ENCODE peak calls at places on chromosomes 5 and 9, in eight cellular contexts. One of them, this sample, is unnamed.

GRCh38 chr9:92151691-92152393 is 36.6 kb upstream of the SPTLC1 start:
- DNase-seq in fibroblast of mammary gland: peak
- DNase-seq in lung: peak
- DNase-seq in adrenal gland: peak
- DNase-seq in foreskin fibroblast: peak
- DNase-seq in testis: peak
- DNase-seq in psoas muscle: no peak
- DNase-seq in lower leg skin: no peak
- DNase-seq in this sample: peak

GRCh38 chr9:128546504-128546903 is 5.9 kb upstream of the SPTAN1 start:
- DNase-seq in fibroblast of mammary gland: no peak
- DNase-seq in lung: no peak
- DNase-seq in adrenal gland: no peak
- DNase-seq in foreskin fibroblast: no peak
- DNase-seq in testis: no peak
- DNase-seq in psoas muscle: no peak
- DNase-seq in lower leg skin: no peak
- DNase-seq in this sample: no peak

GRCh38 chr9:135103931-135104639 is 16.6 kb downstream of the OLFM1 start:
- DNase-seq in fibroblast of mammary gland: no peak
- DNase-seq in lung: no peak
- DNase-seq in adrenal gland: no peak
- DNase-seq in foreskin fibroblast: no peak
- DNase-seq in testis: no peak
- DNase-seq in psoas muscle: no peak
- DNase-seq in lower leg skin: no peak
- DNase-seq in this sample: no peak

GRCh38 chr5:11912-12311 is 80.1 kb upstream of the PLEKHG4B start:
- DNase-seq in fibroblast of mammary gland: peak
- DNase-seq in lung: no peak
- DNase-seq in adrenal gland: peak
- DNase-seq in foreskin fibroblast: no peak
- DNase-seq in testis: no peak
- DNase-seq in psoas muscle: no peak
- DNase-seq in lower leg skin: no peak
- DNase-seq in this sample: no peak

GRCh38 chr9:79193001-79193400 is 378.8 kb upstream of the TLE4 start:
- DNase-seq in fibroblast of mammary gland: peak
- DNase-seq in lung: no peak
- DNase-seq in adrenal gland: no peak
- DNase-seq in foreskin fibroblast: peak
- DNase-seq in testis: no peak
- DNase-seq in psoas muscle: no peak
- DNase-seq in lower leg skin: no peak
- DNase-seq in this sample: no peak

GRCh38 chr5:159094745-159095144 is 5.0 kb downstream of the EBF1 start:
- DNase-seq in fibroblast of mammary gland: peak
- DNase-seq in lung: no peak
- DNase-seq in adrenal gland: peak
- DNase-seq in foreskin fibroblast: no peak
- DNase-seq in testis: peak
- DNase-seq in psoas muscle: peak
- DNase-seq in lower leg skin: peak
- DNase-seq in this sample: no peak

GRCh38 chr9:133683494-133684460 is 47.6 kb downstream of the DBH start:
- DNase-seq in fibroblast of mammary gland: peak
- DNase-seq in lung: no peak
- DNase-seq in adrenal gland: no peak
- DNase-seq in foreskin fibroblast: no peak
- DNase-seq in testis: peak
- DNase-seq in psoas muscle: peak
- DNase-seq in lower leg skin: no peak
- DNase-seq in this sample: no peak

GRCh38 chr9:88978034-88978433 is 13.2 kb upstream of the S1PR3 start:
- DNase-seq in fibroblast of mammary gland: no peak
- DNase-seq in lung: no peak
- DNase-seq in adrenal gland: peak
- DNase-seq in foreskin fibroblast: no peak
- DNase-seq in testis: no peak
- DNase-seq in psoas muscle: no peak
- DNase-seq in lower leg skin: peak
- DNase-seq in this sample: peak

GRCh38 chr5:146130440-146131045 is 25.2 kb upstream of the PLAC8L1 start:
- DNase-seq in fibroblast of mammary gland: peak
- DNase-seq in lung: no peak
- DNase-seq in adrenal gland: no peak
- DNase-seq in foreskin fibroblast: peak
- DNase-seq in testis: no peak
- DNase-seq in psoas muscle: no peak
- DNase-seq in lower leg skin: no peak
- DNase-seq in this sample: no peak

GRCh38 chr5:142637871-142638270 is 48.0 kb downstream of the FGF1 start:
- DNase-seq in fibroblast of mammary gland: no peak
- DNase-seq in lung: no peak
- DNase-seq in adrenal gland: no peak
- DNase-seq in foreskin fibroblast: no peak
- DNase-seq in testis: no peak
- DNase-seq in psoas muscle: no peak
- DNase-seq in lower leg skin: no peak
- DNase-seq in this sample: no peak

GRCh38 chr9:99015448-99015847 is 71.7 kb downstream of the COL15A1 start:
- DNase-seq in fibroblast of mammary gland: no peak
- DNase-seq in lung: no peak
- DNase-seq in adrenal gland: no peak
- DNase-seq in foreskin fibroblast: no peak
- DNase-seq in testis: no peak
- DNase-seq in psoas muscle: no peak
- DNase-seq in lower leg skin: no peak
- DNase-seq in this sample: no peak

GRCh38 chr9:2109066-2109650 is 94.0 kb downstream of the SMARCA2 start:
- DNase-seq in fibroblast of mammary gland: peak
- DNase-seq in lung: no peak
- DNase-seq in adrenal gland: no peak
- DNase-seq in foreskin fibroblast: peak
- DNase-seq in testis: no peak
- DNase-seq in psoas muscle: no peak
- DNase-seq in lower leg skin: no peak
- DNase-seq in this sample: no peak

GRCh38 chr9:88090151-88090581 is 48.1 kb downstream of the SPATA31C2 start:
- DNase-seq in fibroblast of mammary gland: peak
- DNase-seq in lung: no peak
- DNase-seq in adrenal gland: peak
- DNase-seq in foreskin fibroblast: no peak
- DNase-seq in testis: peak
- DNase-seq in psoas muscle: no peak
- DNase-seq in lower leg skin: no peak
- DNase-seq in this sample: no peak

GRCh38 chr9:33165263-33166151 is 1.6 kb downstream of the B4GALT1 start:
- DNase-seq in fibroblast of mammary gland: peak
- DNase-seq in lung: peak
- DNase-seq in adrenal gland: peak
- DNase-seq in foreskin fibroblast: peak
- DNase-seq in testis: peak
- DNase-seq in psoas muscle: no peak
- DNase-seq in lower leg skin: peak
- DNase-seq in this sample: peak

DNA sequence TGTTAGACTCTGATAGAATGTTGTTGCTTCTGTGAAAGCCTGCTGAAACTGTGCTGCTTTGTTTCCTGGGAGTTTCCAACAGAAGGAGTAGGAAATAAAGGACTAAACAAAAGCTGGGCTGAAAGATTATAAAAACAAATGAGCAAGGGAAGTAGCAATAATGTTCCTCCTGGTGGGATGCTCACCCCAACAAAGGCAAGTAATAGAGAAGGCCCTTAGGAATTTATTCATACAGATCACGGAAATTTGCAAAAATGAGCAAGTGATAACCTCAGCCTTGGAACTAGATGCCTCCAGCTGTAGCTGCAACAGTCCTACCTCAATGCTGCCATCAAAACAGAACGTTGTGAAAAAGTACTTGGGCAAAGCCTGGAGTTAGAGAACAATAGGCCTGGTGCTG is 1248.0 kb upstream of the C9orf72 start:
- DNase-seq in fibroblast of mammary gland: no peak
- DNase-seq in lung: no peak
- DNase-seq in adrenal gland: no peak
- DNase-seq in foreskin fibroblast: no peak
- DNase-seq in testis: no peak
- DNase-seq in psoas muscle: no peak
- DNase-seq in lower leg skin: no peak
- DNase-seq in this sample: no peak
- TF ChIP-seq CTCF in fibroblast of mammary gland: no peak
- TF ChIP-seq CTCF in lung: no peak
- TF ChIP-seq CTCF in adrenal gland: no peak
- TF ChIP-seq CTCF in foreskin fibroblast: no peak
- TF ChIP-seq CTCF in testis: no peak
- TF ChIP-seq CTCF in psoas muscle: no peak
- TF ChIP-seq CTCF in lower leg skin: no peak
- TF ChIP-seq CTCF in this sample: no peak

GRCh38 chr5:155732587-155733376 is 594.2 kb upstream of the SGCD start:
- DNase-seq in fibroblast of mammary gland: no peak
- DNase-seq in lung: no peak
- DNase-seq in adrenal gland: no peak
- DNase-seq in foreskin fibroblast: no peak
- DNase-seq in testis: no peak
- DNase-seq in psoas muscle: no peak
- DNase-seq in lower leg skin: no peak
- DNase-seq in this sample: no peak
- H3K4me3 ChIP-seq in fibroblast of mammary gland: no peak
- H3K4me3 ChIP-seq in lung: no peak
- H3K4me3 ChIP-seq in adrenal gland: no peak
- H3K4me3 ChIP-seq in foreskin fibroblast: no peak
- H3K4me3 ChIP-seq in testis: no peak
- H3K4me3 ChIP-seq in psoas muscle: peak
- H3K4me3 ChIP-seq in lower leg skin: no peak
- H3K4me3 ChIP-seq in this sample: no peak

DNA sequence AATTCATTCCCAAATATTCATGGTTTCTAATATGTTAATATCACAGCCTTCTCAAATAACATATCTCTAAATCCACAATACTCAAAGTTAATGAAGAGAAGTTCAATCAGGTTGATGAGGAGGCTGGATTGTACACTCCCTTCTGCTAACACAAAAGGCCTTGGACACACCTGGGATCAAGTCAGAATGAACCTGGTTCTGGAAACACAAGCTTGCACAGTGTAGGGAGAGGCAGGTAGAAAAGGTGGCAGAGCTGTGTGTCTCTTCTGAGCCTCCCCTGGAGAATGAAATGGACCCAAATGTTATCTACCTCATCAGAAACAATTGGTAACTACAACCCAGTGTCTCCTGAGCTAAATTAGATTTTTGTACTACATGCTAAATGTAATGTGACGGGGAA is 40.7 kb upstream of the FBP1 start:
- DNase-seq in fibroblast of mammary gland: no peak
- DNase-seq in lung: no peak
- DNase-seq in adrenal gland: no peak
- DNase-seq in foreskin fibroblast: no peak
- DNase-seq in testis: no peak
- DNase-seq in psoas muscle: no peak
- DNase-seq in lower leg skin: no peak
- DNase-seq in this sample: no peak
- TF ChIP-seq CTCF in fibroblast of mammary gland: no peak
- TF ChIP-seq CTCF in lung: no peak
- TF ChIP-seq CTCF in adrenal gland: no peak
- TF ChIP-seq CTCF in foreskin fibroblast: no peak
- TF ChIP-seq CTCF in testis: no peak
- TF ChIP-seq CTCF in psoas muscle: no peak
- TF ChIP-seq CTCF in lower leg skin: no peak
- TF ChIP-seq CTCF in this sample: no peak

DNA sequence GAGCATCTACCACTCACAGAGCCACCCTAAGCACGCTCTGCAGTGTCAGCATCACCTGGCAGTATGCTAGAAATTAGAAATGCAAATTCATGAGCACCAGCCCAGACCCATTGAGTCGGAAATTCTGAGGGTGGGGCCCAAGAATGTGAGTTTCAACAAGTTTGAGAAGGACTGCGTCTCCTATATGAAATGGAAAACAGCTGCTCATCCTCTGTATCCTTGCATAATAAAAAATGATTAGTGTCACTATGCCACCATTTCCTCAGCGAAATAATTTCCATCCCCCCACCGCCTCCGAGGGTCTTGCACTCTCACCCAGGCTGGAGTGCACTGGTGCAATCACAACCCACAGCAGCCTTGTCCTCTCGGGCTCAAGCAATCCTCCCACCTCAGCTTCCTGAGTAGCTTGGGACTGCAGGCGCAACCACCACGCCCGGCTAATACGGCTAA is 1.3 kb upstream of the IQGAP2 start:
- DNase-seq in fibroblast of mammary gland: no peak
- DNase-seq in lung: no peak
- DNase-seq in adrenal gland: peak
- DNase-seq in foreskin fibroblast: no peak
- DNase-seq in testis: no peak
- DNase-seq in psoas muscle: no peak
- DNase-seq in lower leg skin: no peak
- DNase-seq in this sample: no peak
- H3K4me3 ChIP-seq in fibroblast of mammary gland: no peak
- H3K4me3 ChIP-seq in lung: no peak
- H3K4me3 ChIP-seq in adrenal gland: peak
- H3K4me3 ChIP-seq in foreskin fibroblast: no peak
- H3K4me3 ChIP-seq in testis: peak
- H3K4me3 ChIP-seq in psoas muscle: peak
- H3K4me3 ChIP-seq in lower leg skin: no peak
- H3K4me3 ChIP-seq in this sample: peak

GRCh38 chr9:93587284-93587650 is 10.9 kb downstream of the PHF2 start:
- DNase-seq in fibroblast of mammary gland: no peak
- DNase-seq in lung: no peak
- DNase-seq in adrenal gland: peak
- DNase-seq in foreskin fibroblast: no peak
- DNase-seq in testis: no peak
- DNase-seq in psoas muscle: peak
- DNase-seq in lower leg skin: peak
- DNase-seq in this sample: no peak

GRCh38 chr9:93586290-93587057 is 10.1 kb downstream of the PHF2 start:
- DNase-seq in fibroblast of mammary gland: no peak
- DNase-seq in lung: no peak
- DNase-seq in adrenal gland: peak
- DNase-seq in foreskin fibroblast: no peak
- DNase-seq in testis: no peak
- DNase-seq in psoas muscle: peak
- DNase-seq in lower leg skin: peak
- DNase-seq in this sample: no peak

GRCh38 chr9:93589688-93590087 is 13.3 kb downstream of the PHF2 start:
- DNase-seq in fibroblast of mammary gland: peak
- DNase-seq in lung: peak
- DNase-seq in adrenal gland: peak
- DNase-seq in foreskin fibroblast: peak
- DNase-seq in testis: no peak
- DNase-seq in psoas muscle: peak
- DNase-seq in lower leg skin: peak
- DNase-seq in this sample: no peak

GRCh38 chr9:93588641-93589609 is 12.5 kb downstream of the PHF2 start:
- DNase-seq in fibroblast of mammary gland: peak
- DNase-seq in lung: no peak
- DNase-seq in adrenal gland: peak
- DNase-seq in foreskin fibroblast: peak
- DNase-seq in testis: no peak
- DNase-seq in psoas muscle: no peak
- DNase-seq in lower leg skin: peak
- DNase-seq in this sample: no peak

GRCh38 chr9:93587651-93588347 is 11.4 kb downstream of the PHF2 start:
- DNase-seq in fibroblast of mammary gland: no peak
- DNase-seq in lung: no peak
- DNase-seq in adrenal gland: peak
- DNase-seq in foreskin fibroblast: no peak
- DNase-seq in testis: no peak
- DNase-seq in psoas muscle: peak
- DNase-seq in lower leg skin: peak
- DNase-seq in this sample: no peak
- TF ChIP-seq CTCF in fibroblast of mammary gland: peak
- TF ChIP-seq CTCF in lung: no peak
- TF ChIP-seq CTCF in adrenal gland: no peak
- TF ChIP-seq CTCF in foreskin fibroblast: no peak
- TF ChIP-seq CTCF in testis: peak
- TF ChIP-seq CTCF in psoas muscle: peak
- TF ChIP-seq CTCF in lower leg skin: no peak
- TF ChIP-seq CTCF in this sample: no peak

This sample was measured in breast epithelium.